ENCODE peak calls at places on chromosome 9, in five cellular contexts. V is coronary artery, B is psoas muscle, F is breast epithelium, U is astrocyte of the spinal cord. X is an unnamed sample.

GRCh38 chr9:116647515-116647809 is 39.6 kb upstream of the TRIM32 start:
- DNase-seq in V (no peak), B (peak), F (peak), U (no peak), X (no peak)

GRCh38 chr9:32398207-32398606 is 13.8 kb downstream of the ACO1 start:
- DNase-seq in V (no peak), B (no peak), F (no peak), U (no peak), X (peak)

GRCh38 chr9:95572370-95573151 is 55.8 kb upstream of the PTCH1 start:
- DNase-seq in V (no peak), B (no peak), F (no peak), U (no peak), X (no peak)

GRCh38 chr9:111985315-111985714 is 88.7 kb downstream of the UGCG start:
- DNase-seq in V (no peak), B (no peak), F (no peak), U (no peak), X (no peak)

GRCh38 chr9:4334439-4334838 is 34.6 kb upstream of the GLIS3 start:
- DNase-seq in V (no peak), B (peak), F (peak), U (peak), X (no peak)

GRCh38 chr9:75088646-75089368 is 493 bp downstream of the OSTF1 start:
- DNase-seq in V (no peak), B (peak), F (peak), U (peak), X (peak)

GRCh38 chr9:116494815-116495634 is 192.1 kb upstream of the TRIM32 start:
- DNase-seq in V (no peak), B (no peak), F (no peak), U (no peak), X (no peak)

GRCh38 chr9:124964056-124964455 is 23.2 kb upstream of the GOLGA1 start:
- DNase-seq in V (no peak), B (no peak), F (no peak), U (no peak), X (no peak)

GRCh38 chr9:92964981-92965758 is 17.8 kb downstream of the FGD3 start:
- DNase-seq in V (no peak), B (no peak), F (no peak), U (no peak), X (no peak)

GRCh38 chr9:120413121-120414048 is 166.6 kb downstream of the CDK5RAP2 start:
- DNase-seq in V (no peak), B (no peak), F (no peak), U (no peak), X (no peak)

GRCh38 chr9:121372563-121373400 is 2.7 kb upstream of the STOM start:
- DNase-seq in V (no peak), B (no peak), F (no peak), U (peak), X (peak)

GRCh38 chr9:5917888-5918287 is 27.2 kb downstream of the MLANA start:
- DNase-seq in V (no peak), B (no peak), F (no peak), U (no peak), X (no peak)

GRCh38 chr9:91395106-91395552 is 28.5 kb downstream of the NFIL3 start:
- DNase-seq in V (no peak), B (no peak), F (no peak), U (no peak), X (peak)

GRCh38 chr9:80874276-80874675 is 815.1 kb downstream of the TLE1 start:
- DNase-seq in V (no peak), B (no peak), F (no peak), U (peak), X (peak)
- TF ChIP-seq CTCF in V (no peak), B (no peak), F (no peak), U (no peak), X (no peak)

DNA sequence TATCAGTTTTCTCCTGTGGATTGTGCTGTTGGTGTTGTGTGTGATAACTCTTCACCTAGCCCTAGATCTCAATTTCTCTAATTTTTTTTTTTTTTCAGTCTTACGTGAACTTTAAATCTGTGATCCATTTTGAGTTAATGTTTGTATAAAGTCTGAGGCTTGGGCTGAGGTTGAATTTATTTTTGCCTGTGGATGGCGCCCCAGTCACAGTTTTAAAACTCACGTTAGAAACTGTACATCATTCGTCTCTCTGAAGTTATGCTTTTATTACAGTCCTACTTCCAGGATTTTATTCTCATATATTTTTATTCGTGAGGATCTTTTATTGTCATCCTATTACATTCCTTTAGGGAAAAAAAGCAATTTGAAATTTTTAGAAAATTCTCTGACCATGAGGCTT is 103.1 kb downstream of the EHMT1 start:
- DNase-seq in V (no peak), B (no peak), F (no peak), U (no peak), X (no peak)
- TF ChIP-seq CTCF in V (no peak), B (no peak), F (no peak), U (no peak), X (peak)

GRCh38 chr9:134364391-134365114 is 38.3 kb downstream of the RXRA start:
- DNase-seq in V (no peak), B (no peak), F (no peak), U (no peak), X (no peak)
- TF ChIP-seq CTCF in V (no peak), B (peak), F (no peak), U (peak), X (peak)

GRCh38 chr9:127184641-127185040 is 62.2 kb upstream of the ANGPTL2 start:
- DNase-seq in V (no peak), B (no peak), F (no peak), U (no peak), X (no peak)
- TF ChIP-seq CTCF in V (no peak), B (no peak), F (no peak), U (no peak), X (no peak)

DNA sequence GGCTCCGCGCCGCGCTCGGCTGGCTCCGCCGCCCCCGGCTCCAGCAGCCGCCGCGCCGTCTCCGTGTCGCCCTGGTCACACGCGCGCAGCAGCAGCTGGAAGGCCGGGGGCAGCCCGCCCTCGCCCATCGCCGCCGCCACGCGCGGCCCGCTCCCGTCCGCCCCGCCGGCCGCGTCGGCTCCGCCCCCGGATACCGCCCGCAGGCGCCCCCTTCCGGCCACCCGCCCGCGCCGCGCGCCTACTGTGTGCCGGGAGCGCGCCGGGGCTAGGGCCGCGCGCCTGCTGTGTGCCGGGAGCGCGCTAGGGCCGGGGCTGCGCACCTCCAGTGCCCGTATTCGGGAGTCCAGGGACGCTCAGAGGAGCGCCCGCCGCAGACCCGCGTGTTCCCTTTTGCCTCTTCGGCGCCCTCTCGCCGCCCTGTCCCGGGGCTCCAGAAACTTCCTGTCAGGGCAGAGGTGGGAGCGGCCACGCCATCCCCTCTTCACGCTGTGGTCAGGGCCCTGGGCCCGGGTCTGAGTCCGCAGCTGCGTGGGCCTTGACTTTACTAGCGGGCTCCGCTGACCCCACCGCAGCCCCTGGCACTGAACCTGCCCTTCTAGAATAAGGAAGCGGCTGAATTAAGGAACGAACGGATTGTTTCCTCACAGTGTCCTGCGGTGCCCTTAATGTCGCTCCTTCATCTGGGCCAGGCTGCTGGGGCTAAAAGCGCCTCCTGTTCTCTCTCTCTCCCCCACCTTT is at the start of gene ANKS6:
- DNase-seq in V (peak), B (peak), F (peak), U (peak), X (peak)
- TF ChIP-seq CTCF in V (peak), B (peak), F (no peak), U (peak), X (peak)

DNA sequence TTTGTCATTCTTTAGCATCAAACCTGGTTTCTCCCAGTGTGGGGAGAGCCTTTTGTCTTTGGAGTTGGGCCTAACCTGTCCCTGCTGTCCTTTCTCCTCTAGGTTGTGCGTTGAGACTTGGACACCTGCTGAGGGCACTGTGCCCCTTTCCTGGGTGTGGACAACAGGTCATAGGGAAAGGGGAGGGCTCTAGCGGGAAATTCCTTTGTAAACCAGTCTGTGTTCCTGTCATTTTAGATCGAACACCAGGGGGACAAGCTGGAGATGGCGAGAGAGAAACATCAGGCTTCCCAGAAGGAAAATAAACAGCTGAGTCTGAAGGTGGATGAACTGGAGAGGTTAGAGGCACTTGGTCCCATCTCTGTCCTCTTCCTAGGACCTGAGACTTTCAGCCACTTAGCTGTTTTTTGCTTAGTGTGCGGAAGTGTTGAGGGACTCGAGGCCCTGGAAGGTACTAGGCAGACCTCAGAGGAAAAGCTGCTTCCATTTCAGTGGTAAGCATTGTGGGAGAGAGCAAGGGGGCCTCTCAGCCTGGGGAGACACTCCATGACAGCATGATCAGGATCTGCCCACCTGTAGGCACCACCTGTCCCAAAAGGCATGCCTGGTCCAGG is 8.6 kb upstream of the GLE1 start:
- DNase-seq in V (no peak), B (no peak), F (no peak), U (no peak), X (no peak)
- TF ChIP-seq CTCF in V (no peak), B (no peak), F (no peak), U (no peak), X (no peak)

X was measured in choroid plexus epithelial cell.